ENCODE peak calls at places on chromosome 14, in ten cellular contexts. X is T-cell; H is cardiac muscle cell; E is putamen; S is SK-N-SH; I is left colon; Q is stimulated activated CD8-positive, alpha-beta memory T cell treated with anti-CD3 and anti-CD28 coated beads, Interleukin-15, amount 100 ng/mL, for 24 hours; Z is WTC11; M is C1 segment of cervical spinal cord; T is mesenteric fat pad. G is an unnamed sample.

GRCh38 chr14:23605931-23606585 is 27.5 kb upstream of the JPH4 start:
- DNase-seq in E (no peak), Z (no peak), X (no peak), I (no peak), M (no peak), S (no peak), Q (no peak), H (no peak), T (no peak), G (no peak)

GRCh38 chr14:22657861-22658260 is 13.7 kb upstream of the OR6J1 start:
- DNase-seq in X (no peak), E (no peak), I (no peak), S (no peak), H (no peak), Z (no peak), M (no peak), Q (no peak), T (no peak), G (no peak)

GRCh38 chr14:100747021-100747586 is 20.4 kb downstream of the DLK1 start:
- DNase-seq in Z (no peak), S (no peak), H (no peak), X (no peak), I (no peak), Q (no peak), E (no peak), M (no peak), T (peak), G (no peak)

GRCh38 chr14:104816678-104816945 is 15.7 kb downstream of the ZBTB42 start:
- DNase-seq in I (no peak), X (no peak), H (no peak), M (no peak), Z (no peak), T (no peak), E (no peak), S (no peak), Q (no peak), G (no peak)

GRCh38 chr14:56299306-56299984 is 181.2 kb downstream of the PELI2 start:
- DNase-seq in I (no peak), X (no peak), Q (no peak), E (no peak), H (no peak), Z (no peak), S (no peak), M (no peak), T (no peak), G (no peak)

GRCh38 chr14:30389134-30389900 is 169.6 kb upstream of the G2E3 start:
- DNase-seq in H (no peak), Q (no peak), X (no peak), S (no peak), I (no peak), E (no peak), M (no peak), T (no peak), Z (no peak), G (no peak)

GRCh38 chr14:58533417-58533816 is 104.3 kb upstream of the DACT1 start:
- DNase-seq in S (peak), T (no peak), X (no peak), Z (no peak), Q (no peak), M (no peak), H (peak), E (peak), I (no peak), G (no peak)

GRCh38 chr14:61565181-61565580 is 130.1 kb upstream of the HIF1A start:
- DNase-seq in S (no peak), E (no peak), Q (no peak), I (no peak), T (no peak), M (no peak), X (no peak), Z (no peak), H (no peak), G (no peak)

GRCh38 chr14:51283402-51283825 is 43.4 kb downstream of the TMX1 start:
- DNase-seq in Z (no peak), I (no peak), T (no peak), M (no peak), X (no peak), S (peak), Q (no peak), H (peak), E (peak), G (peak)

GRCh38 chr14:68759017-68759569 is 33.8 kb downstream of the ZFP36L1 start:
- DNase-seq in I (no peak), T (no peak), M (no peak), S (no peak), E (no peak), Z (no peak), H (no peak), Q (no peak), X (no peak), G (peak)

GRCh38 chr14:97523936-97524335 is 726.8 kb downstream of the VRK1 start:
- DNase-seq in X (no peak), S (no peak), H (no peak), E (no peak), I (no peak), M (no peak), T (no peak), Q (no peak), Z (no peak), G (no peak)

GRCh38 chr14:53963491-53964227 is 7.0 kb upstream of the BMP4 start:
- DNase-seq in I (peak), X (no peak), H (peak), S (no peak), Q (no peak), E (no peak), M (no peak), T (no peak), Z (peak), G (no peak)

GRCh38 chr14:61925043-61925442 is 162.8 kb downstream of the SNAPC1 start:
- DNase-seq in M (no peak), Q (no peak), S (no peak), X (no peak), E (peak), T (no peak), I (no peak), H (peak), Z (no peak), G (peak)

GRCh38 chr14:95906591-95906990 is 30.0 kb downstream of the TUNAR start:
- DNase-seq in E (no peak), Z (no peak), I (no peak), T (no peak), M (no peak), S (no peak), X (no peak), Q (no peak), H (no peak), G (no peak)

GRCh38 chr14:28298156-28298555 is 468.4 kb upstream of the FOXG1 start:
- DNase-seq in T (no peak), H (no peak), X (no peak), Z (no peak), Q (no peak), I (no peak), E (no peak), S (no peak), M (no peak), G (no peak)

GRCh38 chr14:26548431-26548830 is 49.4 kb downstream of the NOVA1 start:
- DNase-seq in Z (no peak), Q (no peak), X (no peak), T (no peak), S (no peak), E (no peak), H (no peak), I (no peak), M (no peak), G (no peak)

GRCh38 chr14:78484002-78484401 is 313.8 kb downstream of the NRXN3 start:
- DNase-seq in M (no peak), Z (no peak), Q (no peak), T (no peak), X (no peak), E (no peak), H (no peak), S (no peak), I (no peak), G (no peak)

GRCh38 chr14:22945642-22946041 is 11.2 kb downstream of the HAUS4 start:
- DNase-seq in S (no peak), Q (no peak), X (no peak), M (no peak), E (no peak), I (no peak), T (no peak), H (no peak), Z (no peak), G (no peak)

GRCh38 chr14:77580477-77580876 is 36.0 kb downstream of the SPTLC2 start:
- DNase-seq in Q (no peak), H (no peak), X (no peak), E (no peak), I (no peak), M (no peak), S (no peak), T (no peak), Z (no peak), G (no peak)

GRCh38 chr14:55136241-55136640 is 7.2 kb downstream of the LGALS3 start:
- DNase-seq in X (no peak), Q (no peak), H (no peak), I (no peak), S (no peak), M (no peak), T (no peak), E (no peak), Z (no peak), G (no peak)

GRCh38 chr14:51959928-51960327 is 29.4 kb upstream of the RTRAF start:
- DNase-seq in M (no peak), H (no peak), T (no peak), X (no peak), Q (no peak), S (no peak), E (no peak), Z (no peak), I (no peak), G (no peak)

GRCh38 chr14:41607119-41607785 is 576 bp downstream of the LRFN5 start:
- DNase-seq in M (no peak), T (no peak), I (no peak), Z (peak), E (peak), S (no peak), X (no peak), H (no peak), Q (no peak), G (no peak)

GRCh38 chr14:52015411-52016030 is 26.2 kb downstream of the RTRAF start:
- DNase-seq in H (peak), X (no peak), T (no peak), E (peak), I (no peak), M (no peak), S (peak), Z (peak), Q (no peak), G (peak)

GRCh38 chr14:49970474-49971147 is 77.7 kb downstream of the ARF6 start:
- DNase-seq in Q (no peak), S (no peak), T (no peak), H (peak), X (no peak), I (no peak), E (no peak), M (no peak), Z (no peak), G (no peak)

GRCh38 chr14:70416322-70416716 is 571 bp downstream of the SYNJ2BP start:
- DNase-seq in T (no peak), M (no peak), X (no peak), Q (no peak), Z (no peak), H (peak), E (no peak), I (no peak), S (peak), G (no peak)

G was measured in WERI-Rb-1.